ENCODE peak calls at places on chromosomes 2 and 18, in four cellular contexts. S, D, T and E are unnamed samples.

GRCh38 chr2:114517580-114517979 is 75.1 kb downstream of the DPP10 start:
- DNase-seq in S (no peak), T (no peak), D (no peak), E (no peak)

GRCh38 chr2:230668184-230668938 is 44.3 kb upstream of the CAB39 start:
- DNase-seq in D (no peak), S (no peak), T (no peak), E (no peak)

GRCh38 chr2:20618886-20619521 is 31.9 kb downstream of the HS1BP3 start:
- DNase-seq in T (no peak), S (peak), D (no peak), E (no peak)

GRCh38 chr2:223724831-223725230 is 112.6 kb downstream of the AP1S3 start:
- DNase-seq in T (no peak), D (no peak), S (no peak), E (no peak)

GRCh38 chr18:59041819-59042476 is 97.7 kb upstream of the SEC11C start:
- DNase-seq in T (no peak), D (no peak), S (no peak), E (no peak)

GRCh38 chr2:236875906-236876505 is 209.7 kb upstream of the COPS8 start:
- DNase-seq in D (peak), S (no peak), T (no peak), E (no peak)

GRCh38 chr18:60662491-60662890 is 289.9 kb upstream of the MC4R start:
- DNase-seq in S (no peak), T (no peak), D (no peak), E (no peak)

GRCh38 chr2:11245322-11245721 is 90.1 kb downstream of the SLC66A3 start:
- DNase-seq in T (no peak), S (no peak), D (no peak), E (no peak)

GRCh38 chr2:24007693-24008092 is 2.2 kb upstream of the MFSD2B start:
- DNase-seq in T (no peak), S (no peak), D (no peak), E (no peak)

GRCh38 chr2:45220227-45220626 is 211.0 kb upstream of the SIX2 start:
- DNase-seq in S (no peak), D (no peak), T (no peak), E (no peak)